ENCODE peak calls at places on chromosomes 5 and 9, in four cellular contexts. One of them, this sample, is unnamed.

GRCh38 chr5:149151717-149152116 is 10.4 kb downstream of the ABLIM3 start:
- DNase-seq in transverse colon: no peak
- DNase-seq in stomach: no peak
- DNase-seq in GM12878: no peak
- DNase-seq in this sample: no peak

GRCh38 chr5:139092741-139093140 is 105.4 kb downstream of the SIL1 start:
- DNase-seq in transverse colon: no peak
- DNase-seq in stomach: no peak
- DNase-seq in GM12878: no peak
- DNase-seq in this sample: no peak

GRCh38 chr9:124228516-124228915 is 29.2 kb upstream of the NEK6 start:
- DNase-seq in stomach: no peak
- DNase-seq in transverse colon: no peak
- DNase-seq in GM12878: no peak
- DNase-seq in this sample: no peak

GRCh38 chr5:137708796-137709559 is 26.9 kb downstream of the KLHL3 start:
- DNase-seq in stomach: peak
- DNase-seq in GM12878: no peak
- DNase-seq in transverse colon: no peak
- DNase-seq in this sample: no peak

GRCh38 chr5:1255081-1255561 is 29.9 kb downstream of the SLC6A18 start:
- DNase-seq in stomach: no peak
- DNase-seq in GM12878: no peak
- DNase-seq in transverse colon: no peak
- DNase-seq in this sample: no peak

GRCh38 chr5:174383196-174384178 is 338.0 kb downstream of the NSG2 start:
- DNase-seq in transverse colon: no peak
- DNase-seq in stomach: no peak
- DNase-seq in GM12878: no peak
- DNase-seq in this sample: no peak

GRCh38 chr5:181223729-181224389 is 778 bp downstream of the TRIM41 start:
- DNase-seq in GM12878: no peak
- DNase-seq in stomach: peak
- DNase-seq in transverse colon: no peak
- DNase-seq in this sample: no peak

GRCh38 chr5:32098291-32098690 is 75.8 kb downstream of the GOLPH3 start:
- DNase-seq in stomach: peak
- DNase-seq in transverse colon: no peak
- DNase-seq in GM12878: no peak
- DNase-seq in this sample: no peak

GRCh38 chr5:150255659-150256415 is 33.7 kb downstream of the CAMK2A start:
- DNase-seq in stomach: no peak
- DNase-seq in transverse colon: no peak
- DNase-seq in GM12878: no peak
- DNase-seq in this sample: no peak

GRCh38 chr5:106510321-106510720 is 1160.4 kb downstream of the EFNA5 start:
- DNase-seq in GM12878: no peak
- DNase-seq in stomach: no peak
- DNase-seq in transverse colon: no peak
- DNase-seq in this sample: no peak

GRCh38 chr9:123326662-123327093 is 29.3 kb upstream of the CRB2 start:
- DNase-seq in transverse colon: no peak
- DNase-seq in GM12878: no peak
- DNase-seq in stomach: no peak
- DNase-seq in this sample: no peak

GRCh38 chr5:61755726-61756125 is 423.7 kb downstream of the ZSWIM6 start:
- DNase-seq in GM12878: no peak
- DNase-seq in stomach: no peak
- DNase-seq in transverse colon: no peak
- DNase-seq in this sample: no peak

GRCh38 chr5:94691947-94692346 is 73.5 kb downstream of the SLF1 start:
- DNase-seq in transverse colon: no peak
- DNase-seq in stomach: no peak
- DNase-seq in GM12878: no peak
- DNase-seq in this sample: no peak

GRCh38 chr5:68995847-68996204 is 98.0 kb upstream of the SLC30A5 start:
- DNase-seq in stomach: no peak
- DNase-seq in transverse colon: no peak
- DNase-seq in GM12878: no peak
- DNase-seq in this sample: no peak

GRCh38 chr5:2003206-2003605 is 120.5 kb upstream of the IRX4 start:
- DNase-seq in transverse colon: no peak
- DNase-seq in stomach: no peak
- DNase-seq in GM12878: no peak
- DNase-seq in this sample: no peak

GRCh38 chr5:78601622-78602314 is 46.8 kb downstream of the LHFPL2 start:
- DNase-seq in GM12878: no peak
- DNase-seq in stomach: no peak
- DNase-seq in transverse colon: no peak
- DNase-seq in this sample: no peak

GRCh38 chr5:174436805-174437204 is 287.6 kb upstream of the MSX2 start:
- DNase-seq in GM12878: no peak
- DNase-seq in transverse colon: no peak
- DNase-seq in stomach: no peak
- DNase-seq in this sample: no peak

GRCh38 chr5:124584991-124585715 is 161.3 kb downstream of the ZNF608 start:
- DNase-seq in stomach: no peak
- DNase-seq in transverse colon: no peak
- DNase-seq in GM12878: no peak
- DNase-seq in this sample: no peak

GRCh38 chr9:136285501-136286358 is 18.2 kb downstream of the CCDC187 start:
- DNase-seq in GM12878: no peak
- DNase-seq in stomach: no peak
- DNase-seq in transverse colon: no peak
- DNase-seq in this sample: no peak

GRCh38 chr5:138640855-138641254 is 65.7 kb upstream of the HSPA9 start:
- DNase-seq in stomach: no peak
- DNase-seq in transverse colon: no peak
- DNase-seq in GM12878: no peak
- DNase-seq in this sample: no peak

GRCh38 chr5:174418809-174419522 is 305.4 kb upstream of the MSX2 start:
- DNase-seq in stomach: no peak
- DNase-seq in transverse colon: peak
- DNase-seq in GM12878: no peak
- DNase-seq in this sample: no peak

GRCh38 chr9:96116275-96117051 is 185.5 kb downstream of the HSD17B3 start:
- DNase-seq in stomach: peak
- DNase-seq in GM12878: no peak
- DNase-seq in transverse colon: peak
- DNase-seq in this sample: no peak

GRCh38 chr5:109713453-109713852 is 23.7 kb downstream of the MAN2A1 start:
- DNase-seq in stomach: no peak
- DNase-seq in GM12878: no peak
- DNase-seq in transverse colon: no peak
- DNase-seq in this sample: no peak

GRCh38 chr5:94526708-94527107 is 91.7 kb downstream of the KIAA0825 start:
- DNase-seq in transverse colon: no peak
- DNase-seq in stomach: no peak
- DNase-seq in GM12878: no peak
- DNase-seq in this sample: no peak

GRCh38 chr5:83718195-83718825 is 2.3 kb downstream of the HAPLN1 start:
- DNase-seq in GM12878: no peak
- DNase-seq in stomach: peak
- DNase-seq in transverse colon: peak
- DNase-seq in this sample: peak
- TF ChIP-seq POLR2A in GM12878: no peak
- TF ChIP-seq POLR2A in stomach: no peak
- TF ChIP-seq POLR2A in transverse colon: no peak
- TF ChIP-seq POLR2A in this sample: no peak

DNA sequence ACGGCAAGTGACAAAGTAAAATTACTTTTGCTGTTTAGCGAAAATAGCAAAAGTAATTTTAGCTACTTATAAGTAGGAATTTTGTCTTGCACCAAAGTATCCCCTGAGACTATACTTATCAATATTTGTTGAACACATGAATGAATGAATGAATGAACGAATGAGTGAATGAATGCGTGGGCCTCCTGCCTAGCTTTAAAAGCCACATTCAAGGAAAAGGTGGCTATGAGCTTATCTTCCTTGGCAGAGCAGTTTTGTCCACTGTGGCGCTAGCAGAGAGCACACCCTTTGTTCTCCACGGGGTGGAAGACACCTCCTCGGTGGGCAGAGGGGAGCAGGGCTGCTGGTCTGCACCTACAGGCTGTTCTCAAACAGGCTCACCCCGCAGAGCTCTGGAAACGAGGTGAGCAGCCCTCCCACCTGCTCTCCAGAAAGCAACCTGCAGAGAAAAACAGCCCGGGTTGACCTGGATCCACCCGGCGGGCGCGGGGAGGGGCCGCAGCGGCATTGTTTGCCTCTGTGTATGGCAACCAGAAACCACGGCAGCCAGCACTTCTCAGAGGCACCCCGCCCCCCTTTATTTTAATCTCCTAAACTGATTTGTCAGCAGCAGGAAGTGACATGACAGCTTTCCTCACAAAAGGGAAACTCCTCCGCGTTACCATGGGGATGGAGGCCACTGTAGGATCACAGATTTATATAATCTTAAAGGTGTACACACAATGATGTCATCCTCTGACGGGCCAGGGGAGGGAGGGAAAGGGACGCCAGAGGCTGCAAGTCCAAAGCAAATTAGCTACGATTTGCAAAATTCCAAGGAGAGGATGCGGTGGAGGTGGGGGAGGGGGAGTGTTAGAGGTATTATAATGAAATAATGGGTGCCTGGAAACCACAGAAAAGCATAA is 5.9 kb downstream of the DUSP1 start:
- DNase-seq in transverse colon: peak
- DNase-seq in GM12878: peak
- DNase-seq in stomach: peak
- DNase-seq in this sample: peak
- TF ChIP-seq POLR2A in transverse colon: peak
- TF ChIP-seq POLR2A in GM12878: peak
- TF ChIP-seq POLR2A in stomach: no peak
- TF ChIP-seq POLR2A in this sample: peak

DNA sequence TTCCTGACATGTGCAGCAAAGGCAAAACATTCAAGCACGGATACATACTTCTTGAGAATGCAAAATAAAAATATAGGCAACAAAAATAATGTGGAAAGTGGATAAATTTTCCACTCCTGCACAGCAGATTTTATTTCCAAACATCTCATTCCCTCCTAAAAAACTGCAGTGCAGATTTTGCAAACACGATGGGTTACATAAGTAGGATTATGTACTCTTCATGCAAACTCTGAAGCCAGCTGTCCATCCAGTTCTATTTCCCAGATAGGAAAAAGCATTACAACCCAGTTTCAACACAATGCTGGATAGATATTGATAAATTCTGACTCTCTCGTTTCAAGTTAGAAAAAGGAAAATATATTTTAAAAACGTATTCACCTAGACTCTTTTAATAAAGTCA is 52.7 kb upstream of the CCNG1 start:
- DNase-seq in transverse colon: no peak
- DNase-seq in GM12878: no peak
- DNase-seq in stomach: no peak
- DNase-seq in this sample: no peak
- TF ChIP-seq POLR2A in transverse colon: no peak
- TF ChIP-seq POLR2A in GM12878: no peak
- TF ChIP-seq POLR2A in stomach: no peak
- TF ChIP-seq POLR2A in this sample: no peak

DNA sequence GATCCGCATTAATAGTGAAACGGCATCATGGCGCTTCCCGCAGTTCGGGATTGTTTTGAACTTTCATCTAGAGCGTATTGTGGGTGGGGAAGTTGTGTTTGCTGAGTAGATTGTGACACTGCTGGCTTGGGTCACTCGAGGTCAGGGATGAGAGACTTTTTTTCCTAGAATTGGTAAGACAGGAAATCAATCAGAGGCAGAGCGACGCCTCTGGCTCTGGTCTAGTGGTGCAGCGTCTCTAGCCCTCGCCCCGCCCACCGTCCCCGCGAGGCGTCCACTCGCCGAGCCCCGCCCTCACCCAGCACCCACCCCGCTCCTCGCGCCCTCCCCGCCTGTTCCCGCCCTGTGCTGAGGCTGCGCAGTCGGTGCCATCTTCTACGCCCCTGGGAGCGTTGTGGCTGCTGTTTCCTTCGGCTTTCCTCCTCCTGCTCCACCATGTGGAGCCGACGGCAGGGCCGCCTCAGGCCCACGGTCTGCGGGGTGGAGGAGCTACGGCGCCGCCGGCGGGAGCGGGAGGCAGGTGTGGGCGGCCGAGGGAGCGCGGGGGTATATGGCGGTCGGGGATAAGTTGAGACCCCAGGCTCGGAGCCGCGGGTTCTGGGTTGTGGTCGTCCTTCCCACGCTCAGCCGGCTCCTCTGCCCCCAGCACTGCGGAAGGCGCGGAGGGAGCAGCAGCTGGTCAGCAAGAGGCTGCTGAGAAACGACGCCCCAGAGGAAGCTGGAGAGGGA is at the start of gene TMCO6:
- DNase-seq in transverse colon: peak
- DNase-seq in GM12878: peak
- DNase-seq in stomach: peak
- DNase-seq in this sample: peak
- TF ChIP-seq POLR2A in transverse colon: peak
- TF ChIP-seq POLR2A in GM12878: peak
- TF ChIP-seq POLR2A in stomach: no peak
- TF ChIP-seq POLR2A in this sample: peak

GRCh38 chr9:92294297-92294676 is 790 bp upstream of the IARS1 start:
- DNase-seq in GM12878: no peak
- DNase-seq in transverse colon: no peak
- DNase-seq in stomach: no peak
- DNase-seq in this sample: no peak

GRCh38 chr9:92295240-92295790 is 1.8 kb upstream of the IARS1 start:
- DNase-seq in GM12878: no peak
- DNase-seq in stomach: peak
- DNase-seq in transverse colon: no peak
- DNase-seq in this sample: no peak

GRCh38 chr9:92293452-92294296 is at the start of gene IARS1:
- DNase-seq in stomach: peak
- DNase-seq in GM12878: peak
- DNase-seq in transverse colon: peak
- DNase-seq in this sample: peak

GRCh38 chr9:92298036-92298435 is 4.5 kb upstream of the IARS1 start:
- DNase-seq in stomach: no peak
- DNase-seq in GM12878: no peak
- DNase-seq in transverse colon: no peak
- DNase-seq in this sample: no peak

GRCh38 chr9:92295827-92296258 is 2.3 kb upstream of the IARS1 start:
- DNase-seq in transverse colon: no peak
- DNase-seq in GM12878: no peak
- DNase-seq in stomach: no peak
- DNase-seq in this sample: no peak
- TF ChIP-seq POLR2A in transverse colon: no peak
- TF ChIP-seq POLR2A in GM12878: no peak
- TF ChIP-seq POLR2A in stomach: no peak
- TF ChIP-seq POLR2A in this sample: no peak

This sample was measured in H54.